ENCODE peak calls at places on chromosomes 1 and 21, in five cellular contexts. One of them, this sample, is unnamed.
A peak's percentile ranks its signal among the peaks of the same experiment; 100 is the strongest.

GRCh38 chr1:7356079-7356478 is 415.0 kb upstream of the VAMP3 start:
- DNase-seq in HepG2: no peak
- DNase-seq in SK-N-SH: no peak
- DNase-seq in GM12878: no peak
- DNase-seq in K562: no peak
- DNase-seq in this sample: no peak

GRCh38 chr1:109623601-109624161 is 4.0 kb downstream of the AMPD2 start:
- DNase-seq in HepG2: no peak
- DNase-seq in K562: no peak
- DNase-seq in GM12878: no peak
- DNase-seq in SK-N-SH: peak; percentile 73
- DNase-seq in this sample: no peak

GRCh38 chr21:41956926-41957729 is 3.3 kb upstream of the C2CD2 start:
- DNase-seq in SK-N-SH: no peak
- DNase-seq in HepG2: no peak
- DNase-seq in GM12878: no peak
- DNase-seq in K562: peak; percentile 68
- DNase-seq in this sample: no peak

GRCh38 chr1:84689514-84690396 is 506 bp downstream of the SSX2IP start:
- DNase-seq in GM12878: no peak
- DNase-seq in HepG2: peak; percentile 35
- DNase-seq in SK-N-SH: no peak
- DNase-seq in K562: no peak
- DNase-seq in this sample: no peak

GRCh38 chr1:24903011-24903461 is 27.0 kb downstream of the RUNX3 start:
- DNase-seq in K562: no peak
- DNase-seq in GM12878: no peak
- DNase-seq in HepG2: no peak
- DNase-seq in SK-N-SH: no peak
- DNase-seq in this sample: no peak

GRCh38 chr1:204742676-204743075 is 57.1 kb upstream of the LRRN2 start:
- DNase-seq in SK-N-SH: no peak
- DNase-seq in HepG2: no peak
- DNase-seq in K562: no peak
- DNase-seq in GM12878: no peak
- DNase-seq in this sample: no peak

GRCh38 chr21:42381347-42381984 is 14.4 kb downstream of the TMPRSS3 start:
- DNase-seq in SK-N-SH: no peak
- DNase-seq in K562: peak; percentile 53
- DNase-seq in GM12878: no peak
- DNase-seq in HepG2: peak; percentile 69
- DNase-seq in this sample: peak; percentile 41

GRCh38 chr1:170481000-170481399 is 51.0 kb upstream of the GORAB start:
- DNase-seq in HepG2: no peak
- DNase-seq in K562: no peak
- DNase-seq in GM12878: no peak
- DNase-seq in SK-N-SH: no peak
- DNase-seq in this sample: no peak

GRCh38 chr1:22249928-22250680 is 107.2 kb upstream of the WNT4 start:
- DNase-seq in K562: no peak
- DNase-seq in GM12878: no peak
- DNase-seq in HepG2: no peak
- DNase-seq in SK-N-SH: no peak
- DNase-seq in this sample: no peak

GRCh38 chr21:25563399-25564116 is 43.7 kb downstream of the MRPL39 start:
- DNase-seq in HepG2: no peak
- DNase-seq in GM12878: peak; percentile 87
- DNase-seq in SK-N-SH: no peak
- DNase-seq in K562: no peak
- DNase-seq in this sample: no peak

GRCh38 chr1:112790920-112791722 is 76.0 kb upstream of the PPM1J start:
- DNase-seq in HepG2: no peak
- DNase-seq in GM12878: no peak
- DNase-seq in SK-N-SH: peak; percentile 81
- DNase-seq in K562: no peak
- DNase-seq in this sample: no peak

GRCh38 chr1:193113258-193113991 is 8.2 kb upstream of the GLRX2 start:
- DNase-seq in GM12878: no peak
- DNase-seq in K562: peak; percentile 23
- DNase-seq in HepG2: no peak
- DNase-seq in SK-N-SH: no peak
- DNase-seq in this sample: no peak

GRCh38 chr1:37473431-37474050 is 839 bp upstream of the ZC3H12A start:
- DNase-seq in HepG2: no peak
- DNase-seq in K562: no peak
- DNase-seq in SK-N-SH: peak; percentile 62
- DNase-seq in GM12878: no peak
- DNase-seq in this sample: no peak

GRCh38 chr21:26405735-26406361 is 167.2 kb downstream of the CYYR1 start:
- DNase-seq in K562: no peak
- DNase-seq in HepG2: no peak
- DNase-seq in GM12878: no peak
- DNase-seq in SK-N-SH: no peak
- DNase-seq in this sample: peak; percentile 22

GRCh38 chr1:220918285-220918951 is 39.2 kb downstream of the HLX start:
- DNase-seq in K562: no peak
- DNase-seq in HepG2: peak; percentile 49
- DNase-seq in GM12878: no peak
- DNase-seq in SK-N-SH: no peak
- DNase-seq in this sample: peak; percentile 38

GRCh38 chr1:32917521-32917920 is 16.3 kb upstream of the TMEM54 start:
- DNase-seq in K562: no peak
- DNase-seq in SK-N-SH: no peak
- DNase-seq in HepG2: no peak
- DNase-seq in GM12878: no peak
- DNase-seq in this sample: no peak

GRCh38 chr1:151368745-151369610 is 3.5 kb downstream of the SELENBP1 start:
- DNase-seq in K562: no peak
- DNase-seq in SK-N-SH: no peak
- DNase-seq in GM12878: no peak
- DNase-seq in HepG2: no peak
- DNase-seq in this sample: no peak

GRCh38 chr1:36248250-36248894 is 24.1 kb downstream of the THRAP3 start:
- DNase-seq in GM12878: no peak
- DNase-seq in K562: no peak
- DNase-seq in SK-N-SH: no peak
- DNase-seq in HepG2: peak; percentile 95
- DNase-seq in this sample: no peak

GRCh38 chr1:69373520-69373919 is 194.2 kb upstream of the LRRC7 start:
- DNase-seq in HepG2: no peak
- DNase-seq in GM12878: no peak
- DNase-seq in K562: no peak
- DNase-seq in SK-N-SH: no peak
- DNase-seq in this sample: no peak

GRCh38 chr1:151820940-151821339 is 10.7 kb downstream of the RORC start:
- DNase-seq in K562: no peak
- DNase-seq in HepG2: no peak
- DNase-seq in SK-N-SH: peak; percentile 89
- DNase-seq in GM12878: no peak
- DNase-seq in this sample: no peak

GRCh38 chr1:234965128-234965527 is 163.5 kb downstream of the TOMM20 start:
- DNase-seq in K562: no peak
- DNase-seq in SK-N-SH: no peak
- DNase-seq in HepG2: no peak
- DNase-seq in GM12878: no peak
- DNase-seq in this sample: no peak

GRCh38 chr1:215526147-215526845 is 40.8 kb upstream of the KCTD3 start:
- DNase-seq in K562: peak; percentile 46
- DNase-seq in HepG2: peak; percentile 45
- DNase-seq in SK-N-SH: peak; percentile 15
- DNase-seq in GM12878: peak; percentile 16
- DNase-seq in this sample: peak; percentile 39

GRCh38 chr1:68819190-68819829 is 322.4 kb upstream of the DEPDC1 start:
- DNase-seq in GM12878: no peak
- DNase-seq in SK-N-SH: peak; percentile 39
- DNase-seq in K562: no peak
- DNase-seq in HepG2: no peak
- DNase-seq in this sample: peak; percentile 55

GRCh38 chr1:246640747-246641146 is 74.5 kb downstream of the CNST start:
- DNase-seq in SK-N-SH: no peak
- DNase-seq in GM12878: no peak
- DNase-seq in HepG2: no peak
- DNase-seq in K562: no peak
- DNase-seq in this sample: no peak

GRCh38 chr1:213982814-213983588 is 4.8 kb upstream of the PROX1 start:
- DNase-seq in K562: no peak
- DNase-seq in HepG2: no peak
- DNase-seq in SK-N-SH: peak; percentile 92
- DNase-seq in GM12878: no peak
- DNase-seq in this sample: peak; percentile 56

GRCh38 chr21:45403133-45403824 is 1.7 kb upstream of the COL18A1 start:
- DNase-seq in HepG2: no peak
- DNase-seq in K562: no peak
- DNase-seq in GM12878: no peak
- DNase-seq in SK-N-SH: no peak
- DNase-seq in this sample: no peak

GRCh38 chr1:222326004-222326709 is 221.7 kb downstream of the HHIPL2 start:
- DNase-seq in GM12878: no peak
- DNase-seq in K562: no peak
- DNase-seq in HepG2: no peak
- DNase-seq in SK-N-SH: no peak
- DNase-seq in this sample: no peak

GRCh38 chr1:33420870-33421775 is 9.8 kb downstream of the PHC2 start:
- DNase-seq in GM12878: no peak
- DNase-seq in SK-N-SH: no peak
- DNase-seq in HepG2: no peak
- DNase-seq in K562: no peak
- DNase-seq in this sample: no peak

GRCh38 chr1:44059956-44060355 is 28.7 kb upstream of the SLC6A9 start:
- DNase-seq in HepG2: no peak
- DNase-seq in K562: no peak
- DNase-seq in SK-N-SH: no peak
- DNase-seq in GM12878: no peak
- DNase-seq in this sample: no peak
- TF ChIP-seq FOXM1 in HepG2: no peak
- TF ChIP-seq FOXM1 in K562: no peak
- TF ChIP-seq FOXM1 in SK-N-SH: no peak
- TF ChIP-seq FOXM1 in GM12878: no peak
- TF ChIP-seq FOXM1 in this sample: no peak

DNA sequence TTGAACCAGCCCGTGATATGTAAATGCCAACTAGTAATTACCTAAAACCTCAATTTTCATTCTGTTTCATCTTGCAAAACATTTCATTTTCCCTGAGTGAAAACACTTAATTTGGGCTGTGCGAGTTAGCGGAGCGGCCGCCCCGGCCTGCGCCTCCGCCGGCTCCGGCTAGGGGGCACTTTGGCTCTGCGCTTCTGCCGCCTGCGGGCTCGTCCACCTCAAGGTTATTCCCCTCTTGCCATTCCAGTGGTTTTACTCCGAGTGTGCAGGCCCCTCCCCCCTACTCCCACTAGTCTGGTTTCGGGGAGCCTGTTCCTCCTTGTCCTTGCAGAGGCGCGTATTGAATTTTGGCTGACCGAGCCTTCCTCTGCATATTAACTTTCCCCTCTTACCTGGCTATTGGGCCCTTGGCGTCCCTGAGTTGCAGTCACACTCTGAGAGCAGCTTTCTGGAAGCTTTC is 55.6 kb downstream of the PEX14 start:
- DNase-seq in HepG2: no peak
- DNase-seq in K562: peak; percentile 40
- DNase-seq in GM12878: no peak
- DNase-seq in SK-N-SH: peak; percentile 73
- DNase-seq in this sample: peak; percentile 78
- TF ChIP-seq FOXM1 in HepG2: no peak
- TF ChIP-seq FOXM1 in K562: no peak
- TF ChIP-seq FOXM1 in GM12878: no peak
- TF ChIP-seq FOXM1 in SK-N-SH: no peak
- TF ChIP-seq FOXM1 in this sample: no peak

DNA sequence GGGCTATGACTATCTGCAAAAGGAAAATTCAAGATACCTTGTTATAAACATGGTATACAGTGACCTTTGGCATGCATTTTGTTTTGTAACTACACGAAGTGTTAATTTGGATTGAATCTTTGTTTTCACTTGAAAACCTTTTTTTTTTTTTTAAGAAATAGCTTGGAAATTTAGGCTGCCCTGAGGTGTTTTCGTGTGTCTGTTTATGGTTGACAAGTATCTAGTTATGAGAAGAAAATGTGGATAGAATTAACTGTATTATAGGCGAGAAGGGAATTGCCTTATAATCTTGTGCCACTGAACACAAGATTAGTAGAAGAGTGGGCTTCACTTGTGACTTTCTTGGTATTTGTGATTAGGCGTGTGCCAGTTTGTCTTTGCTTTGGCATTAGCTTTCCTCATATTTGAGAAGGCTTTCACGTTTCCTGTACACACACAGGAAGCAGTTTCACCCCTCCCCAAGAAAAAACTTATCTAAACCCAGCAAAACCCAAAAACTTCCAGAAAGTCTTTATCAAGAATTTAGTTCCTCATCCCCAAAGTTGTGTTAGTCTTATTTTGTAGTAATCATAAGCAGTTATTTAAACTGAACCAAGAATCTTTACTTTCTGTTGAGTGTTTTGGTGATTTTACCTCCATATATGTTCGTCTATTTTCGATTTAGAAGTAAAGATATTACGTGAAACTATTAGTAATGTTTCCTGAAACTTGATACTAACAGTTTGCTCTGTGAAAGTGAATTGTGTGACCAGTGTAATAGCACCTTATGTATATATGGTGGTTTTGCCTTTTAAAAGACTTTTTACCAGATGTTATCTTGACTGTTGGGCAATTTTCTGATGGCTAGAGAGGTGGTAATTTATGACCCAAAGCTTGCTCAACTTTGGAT is 3.8 kb downstream of the DYRK1A start:
- DNase-seq in HepG2: no peak
- DNase-seq in SK-N-SH: no peak
- DNase-seq in GM12878: no peak
- DNase-seq in K562: no peak
- DNase-seq in this sample: no peak
- TF ChIP-seq FOXM1 in HepG2: no peak
- TF ChIP-seq FOXM1 in SK-N-SH: no peak
- TF ChIP-seq FOXM1 in GM12878: no peak
- TF ChIP-seq FOXM1 in K562: no peak
- TF ChIP-seq FOXM1 in this sample: no peak

DNA sequence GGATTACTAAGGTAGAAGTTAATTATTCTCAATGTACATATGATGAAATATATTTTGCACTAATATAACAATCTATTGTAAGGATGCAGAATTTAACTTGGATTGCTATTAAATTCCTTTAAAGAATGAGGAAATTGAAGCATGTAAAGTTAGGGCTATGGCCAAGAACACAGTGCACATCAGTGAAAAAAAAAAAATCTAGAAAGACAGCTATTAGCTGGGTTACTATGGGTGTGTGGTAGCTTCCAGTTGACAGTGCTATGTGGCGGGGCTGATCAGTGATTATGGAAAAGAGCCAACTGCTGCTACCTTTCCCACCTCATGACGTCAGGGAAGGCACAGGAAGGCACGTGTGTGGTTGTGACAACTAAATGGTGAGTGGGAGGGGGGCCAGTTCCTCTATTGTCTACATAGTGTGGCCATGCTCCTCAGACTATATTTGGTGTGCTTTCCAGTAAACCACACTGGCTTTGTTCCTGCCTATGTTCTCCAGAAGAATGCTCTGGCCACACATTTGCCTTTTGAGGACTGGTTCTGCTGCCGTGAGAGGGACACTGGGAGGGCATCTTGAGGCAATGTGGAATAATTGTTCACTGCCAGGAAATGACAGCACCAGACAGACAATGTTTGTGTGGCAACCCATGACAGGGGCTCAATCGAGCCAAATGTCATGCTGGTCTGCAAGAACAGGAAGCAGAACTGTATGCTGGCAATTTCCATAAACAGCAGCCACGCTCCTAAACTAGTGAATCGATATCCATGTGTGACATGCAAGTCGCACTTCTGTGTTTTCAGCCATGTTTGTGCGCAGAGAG is 2.9 kb upstream of the SDE2 start:
- DNase-seq in SK-N-SH: no peak
- DNase-seq in HepG2: peak; percentile 33
- DNase-seq in K562: peak; percentile 73
- DNase-seq in GM12878: no peak
- DNase-seq in this sample: no peak
- TF ChIP-seq FOXM1 in SK-N-SH: no peak
- TF ChIP-seq FOXM1 in HepG2: no peak
- TF ChIP-seq FOXM1 in K562: peak; percentile 56
- TF ChIP-seq FOXM1 in GM12878: no peak
- TF ChIP-seq FOXM1 in this sample: no peak